ENCODE peak calls at places on chromosomes 12 and 14, in six cellular contexts. E is EL, O is iPS-NIHi11, H is stomach, Z is Kasumi-1, Q is HFFc6. T is an unnamed sample.

GRCh38 chr12:67019070-67019469 is 250.1 kb upstream of the CAND1 start:
- DNase-seq in Z (no peak), Q (no peak), O (no peak), E (no peak), H (no peak), T (no peak)

GRCh38 chr14:64478634-64479250 is 13.4 kb downstream of the AKAP5 start:
- DNase-seq in H (no peak), O (no peak), E (peak), Z (peak), Q (no peak), T (no peak)

GRCh38 chr12:24853588-24853987 is 95.3 kb downstream of the BCAT1 start:
- DNase-seq in O (no peak), E (peak), Q (peak), Z (no peak), H (no peak), T (peak)

GRCh38 chr12:47758834-47759690 is at the start of gene RAPGEF3:
- DNase-seq in O (peak), E (peak), Z (peak), H (peak), Q (peak), T (peak)

GRCh38 chr14:99062216-99062615 is 209.8 kb downstream of the BCL11B start:
- DNase-seq in O (no peak), E (no peak), H (no peak), Q (no peak), Z (no peak), T (no peak)

GRCh38 chr12:47772094-47772660 is 861 bp upstream of the SLC48A1 start:
- DNase-seq in O (no peak), E (no peak), H (no peak), Q (no peak), Z (no peak), T (no peak)

GRCh38 chr14:57122129-57122528 is 146.6 kb downstream of the EXOC5 start:
- DNase-seq in O (no peak), Z (no peak), Q (no peak), E (no peak), H (no peak), T (no peak)

GRCh38 chr14:32217301-32217700 is 14.2 kb upstream of the RNU6-8 start:
- DNase-seq in Z (peak), O (no peak), Q (no peak), E (no peak), H (no peak), T (no peak)

GRCh38 chr12:77687346-77687745 is 143.3 kb upstream of the NAV3 start:
- DNase-seq in O (no peak), Z (no peak), Q (no peak), E (no peak), H (no peak), T (no peak)

GRCh38 chr14:86420131-86420530 is 890.2 kb downstream of the FLRT2 start:
- DNase-seq in Q (no peak), O (no peak), Z (no peak), E (no peak), H (no peak), T (no peak)

T was measured in HT1080.